ENCODE peak calls at places on chromosomes 1 and 21, in four cellular contexts. Y, F, M and S are unnamed samples.

GRCh38 chr1:54256756-54257155 is 56.8 kb downstream of the MRPL37 start:
- DNase-seq in Y (no peak), F (no peak), M (no peak), S (no peak)

GRCh38 chr1:18913065-18913502 is 10.7 kb upstream of the ALDH4A1 start:
- DNase-seq in Y (peak), F (peak), M (peak), S (peak)

GRCh38 chr1:201644197-201644596 is 105.3 kb downstream of the NAV1 start:
- DNase-seq in Y (no peak), F (no peak), M (no peak), S (no peak)

GRCh38 chr1:29490204-29490934 is 254.0 kb downstream of the PTPRU start:
- DNase-seq in Y (no peak), F (no peak), M (no peak), S (peak)

GRCh38 chr1:54952950-54953718 is 27.3 kb upstream of the TMEM61 start:
- DNase-seq in Y (no peak), F (no peak), M (no peak), S (no peak)

GRCh38 chr1:63774617-63775417 is 1.0 kb downstream of the ROR1 start:
- DNase-seq in Y (no peak), F (no peak), M (peak), S (no peak)

GRCh38 chr21:44697811-44698734 is 1.1 kb downstream of the KRTAP10-12 start:
- DNase-seq in Y (peak), F (no peak), M (no peak), S (no peak)

GRCh38 chr1:153032073-153032472 is 1.1 kb downstream of the SPRR1B start:
- DNase-seq in Y (no peak), F (no peak), M (no peak), S (no peak)

GRCh38 chr21:45029298-45029967 is 44.9 kb upstream of the ADARB1 start:
- DNase-seq in Y (peak), F (no peak), M (no peak), S (peak)

GRCh38 chr21:40516336-40516735 is 330.6 kb downstream of the DSCAM start:
- DNase-seq in Y (peak), F (no peak), M (no peak), S (peak)

GRCh38 chr21:44065428-44065827 is 41.8 kb upstream of the PWP2 start:
- DNase-seq in Y (no peak), F (no peak), M (no peak), S (no peak)

GRCh38 chr1:158014702-158015320 is 21.4 kb downstream of the KIRREL1 start:
- DNase-seq in Y (no peak), F (no peak), M (no peak), S (no peak)

GRCh38 chr1:204350857-204351573 is 8.7 kb downstream of the PLEKHA6 start:
- DNase-seq in Y (peak), F (peak), M (peak), S (peak)

GRCh38 chr1:78114034-78114956 is 68.5 kb downstream of the GIPC2 start:
- DNase-seq in Y (peak), F (peak), M (peak), S (peak)

GRCh38 chr1:1434131-1434811 is 1.2 kb upstream of the VWA1 start:
- DNase-seq in Y (no peak), F (no peak), M (peak), S (peak)

GRCh38 chr1:184764483-184764882 is 9.8 kb upstream of the EDEM3 start:
- DNase-seq in Y (no peak), F (no peak), M (no peak), S (no peak)

GRCh38 chr1:218812360-218812759 is 361.3 kb upstream of the LYPLAL1 start:
- DNase-seq in Y (no peak), F (no peak), M (no peak), S (no peak)

GRCh38 chr1:19613075-19613748 is 30.9 kb upstream of the NBL1 start:
- DNase-seq in Y (no peak), F (no peak), M (no peak), S (no peak)

GRCh38 chr1:155128755-155129473 is 1.2 kb downstream of the EFNA1 start:
- DNase-seq in Y (no peak), F (no peak), M (peak), S (peak)

GRCh38 chr1:186617860-186618780 is 62.1 kb downstream of the PTGS2 start:
- DNase-seq in Y (no peak), F (peak), M (no peak), S (peak)

GRCh38 chr1:5980314-5981008 is 11.8 kb downstream of the NPHP4 start:
- DNase-seq in Y (peak), F (no peak), M (no peak), S (no peak)

GRCh38 chr1:204426035-204426436 is 14.4 kb upstream of the PPP1R15B start:
- DNase-seq in Y (no peak), F (peak), M (no peak), S (no peak)

GRCh38 chr1:17119076-17119743 is at the start of gene PADI2:
- DNase-seq in Y (peak), F (no peak), M (peak), S (peak)

GRCh38 chr1:171468120-171468790 is 17.1 kb upstream of the PRRC2C start:
- DNase-seq in Y (no peak), F (peak), M (no peak), S (no peak)

GRCh38 chr1:9651565-9652378 is at the start of gene PIK3CD:
- DNase-seq in Y (peak), F (no peak), M (no peak), S (no peak)

GRCh38 chr1:26853156-26853555 is 9.8 kb upstream of the SFN start:
- DNase-seq in Y (peak), F (peak), M (peak), S (peak)

GRCh38 chr1:223515915-223516314 is 122.7 kb downstream of the CCDC185 start:
- DNase-seq in Y (no peak), F (no peak), M (no peak), S (no peak)

GRCh38 chr1:183783896-183784637 is 20.9 kb upstream of the RGL1 start:
- DNase-seq in Y (no peak), F (peak), M (peak), S (no peak)

GRCh38 chr21:45874716-45875415 is 106.7 kb upstream of the COL6A1 start:
- DNase-seq in Y (no peak), F (peak), M (no peak), S (no peak)